ENCODE peak calls at places on chromosomes 16 and 17, in seven cellular contexts. Y is HCT116, J is ovary, F is tibial nerve, M is gastrocnemius medialis, U is breast epithelium, V is vagina. R is an unnamed sample.

GRCh38 chr16:3070608-3071111 is 5.2 kb downstream of the IL32 start:
- DNase-seq in Y (no peak), J (no peak), F (no peak), M (no peak), U (no peak), V (no peak), R (no peak)

GRCh38 chr17:47915667-47916242 is 19.7 kb downstream of the SP2 start:
- DNase-seq in Y (no peak), J (peak; percentile 84), F (no peak), M (no peak), U (peak; percentile 67), V (no peak), R (no peak)

GRCh38 chr17:55198690-55199370 is 65.9 kb upstream of the HLF start:
- DNase-seq in Y (no peak), J (no peak), F (no peak), M (no peak), U (no peak), V (no peak), R (no peak)

GRCh38 chr16:3188925-3189825 is 1.2 kb downstream of the OR1F1 start:
- DNase-seq in Y (no peak), J (no peak), F (no peak), M (no peak), U (no peak), V (no peak), R (no peak)

GRCh38 chr17:1907818-1908698 is 78.3 kb downstream of the RPA1 start:
- DNase-seq in Y (no peak), J (peak; percentile 45), F (no peak), M (no peak), U (no peak), V (no peak), R (no peak)

GRCh38 chr17:7241783-7242716 is at the start of gene GABARAP:
- DNase-seq in Y (peak; percentile 83), J (peak; percentile 97), F (peak; percentile 99), M (peak; percentile 92), U (peak; percentile 95), V (no peak), R (peak; percentile 96)

GRCh38 chr16:23807028-23807427 is 28.8 kb upstream of the PRKCB start:
- DNase-seq in Y (no peak), J (no peak), F (no peak), M (no peak), U (no peak), V (no peak), R (no peak)

GRCh38 chr17:57721967-57722703 is 23.0 kb downstream of the CCDC182 start:
- DNase-seq in Y (no peak), J (no peak), F (no peak), M (no peak), U (no peak), V (no peak), R (no peak)

GRCh38 chr16:16154292-16154951 is 68.9 kb downstream of the ABCC6 start:
- DNase-seq in Y (no peak), J (no peak), F (no peak), M (no peak), U (no peak), V (no peak), R (no peak)

GRCh38 chr16:46908540-46909372 is 24.6 kb downstream of the GPT2 start:
- DNase-seq in Y (peak; percentile 57), J (peak; percentile 56), F (peak; percentile 51), M (no peak), U (peak; percentile 32), V (no peak), R (peak; percentile 47)

GRCh38 chr16:22141746-22142145 is 20.6 kb upstream of the SDR42E2 start:
- DNase-seq in Y (peak; percentile 21), J (no peak), F (no peak), M (no peak), U (no peak), V (no peak), R (no peak)

GRCh38 chr16:17105239-17105721 is 365.5 kb downstream of the XYLT1 start:
- DNase-seq in Y (no peak), J (no peak), F (no peak), M (no peak), U (no peak), V (no peak), R (no peak)

GRCh38 chr17:64707077-64707591 is 45.0 kb upstream of the SMURF2 start:
- DNase-seq in Y (peak; percentile 100), J (peak; percentile 84), F (peak; percentile 81), M (peak; percentile 74), U (peak; percentile 77), V (no peak), R (peak; percentile 77)

GRCh38 chr16:181668-182021 is 1.4 kb downstream of the HBQ1 start:
- DNase-seq in Y (no peak), J (no peak), F (no peak), M (no peak), U (no peak), V (no peak), R (no peak)

GRCh38 chr16:3977376-3977775 is 96.9 kb upstream of the CREBBP start:
- DNase-seq in Y (no peak), J (no peak), F (no peak), M (no peak), U (no peak), V (no peak), R (no peak)

GRCh38 chr17:57944796-57945362 is 10.3 kb downstream of the CUEDC1 start:
- DNase-seq in Y (no peak), J (no peak), F (no peak), M (no peak), U (no peak), V (no peak), R (no peak)

GRCh38 chr16:4876646-4877297 is 29.5 kb downstream of the UBN1 start:
- DNase-seq in Y (no peak), J (peak; percentile 34), F (no peak), M (no peak), U (no peak), V (no peak), R (no peak)

GRCh38 chr17:8052256-8053252 is 13.7 kb downstream of the ALOX15B start:
- DNase-seq in Y (no peak), J (no peak), F (no peak), M (no peak), U (no peak), V (no peak), R (no peak)

GRCh38 chr17:62321451-62321850 is 58.9 kb upstream of the EFCAB3 start:
- DNase-seq in Y (no peak), J (no peak), F (no peak), M (no peak), U (no peak), V (no peak), R (no peak)

GRCh38 chr17:29615048-29615385 is 7.7 kb downstream of the CORO6 start:
- DNase-seq in Y (no peak), J (peak; percentile 49), F (no peak), M (peak; percentile 44), U (no peak), V (no peak), R (no peak)

GRCh38 chr16:80971814-80972213 is 34.9 kb downstream of the CMC2 start:
- DNase-seq in Y (no peak), J (no peak), F (no peak), M (no peak), U (no peak), V (no peak), R (no peak)
- TF ChIP-seq POLR2A in Y (no peak), J (no peak), F (no peak), M (no peak), U (no peak), V (no peak), R (no peak)

DNA sequence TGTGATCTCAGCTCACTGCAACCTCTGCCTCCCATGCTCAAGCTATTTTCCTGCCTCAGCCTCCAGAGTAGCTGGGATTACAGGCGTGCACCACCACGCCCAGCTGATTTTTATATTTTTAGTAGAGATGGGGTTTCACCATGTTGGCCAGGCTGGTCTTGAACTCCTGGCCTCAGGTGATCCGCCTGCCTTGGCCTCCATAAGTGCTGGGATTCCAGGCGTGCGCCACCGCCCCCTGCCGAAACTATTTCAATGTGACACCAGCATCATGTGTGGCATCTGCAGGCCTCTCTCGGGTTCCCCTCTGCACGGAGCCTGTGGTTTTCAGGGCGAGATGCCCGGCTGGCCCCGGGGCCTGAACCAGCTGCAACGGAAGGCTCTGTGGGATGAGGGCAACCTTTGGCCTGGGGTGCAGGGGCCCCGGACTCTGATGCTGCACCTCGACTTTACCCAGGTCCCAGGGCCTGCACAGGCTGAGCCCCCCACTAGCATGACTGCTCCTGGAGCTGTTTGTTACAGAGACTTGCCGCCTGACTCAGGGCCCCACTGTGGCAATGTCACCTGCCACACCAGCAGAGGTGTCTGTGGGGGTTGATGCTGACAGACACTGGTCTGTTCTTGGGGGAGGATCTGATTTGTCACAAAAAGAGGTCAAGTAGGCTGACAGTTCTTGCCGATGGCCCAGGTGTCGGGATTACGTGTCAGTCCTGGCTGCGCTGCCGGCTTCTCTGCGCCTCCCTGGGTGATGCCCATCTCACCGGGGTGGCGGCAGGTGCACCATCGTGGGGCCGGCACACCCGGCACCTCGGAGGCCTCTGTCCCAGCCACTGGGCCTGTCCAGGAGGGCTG is 8.6 kb upstream of the TEX19 start:
- DNase-seq in Y (peak; percentile 56), J (no peak), F (no peak), M (no peak), U (no peak), V (no peak), R (no peak)
- TF ChIP-seq CTCF in Y (peak; percentile 54), J (no peak), F (no peak), M (no peak), U (no peak), V (no peak), R (no peak)

DNA sequence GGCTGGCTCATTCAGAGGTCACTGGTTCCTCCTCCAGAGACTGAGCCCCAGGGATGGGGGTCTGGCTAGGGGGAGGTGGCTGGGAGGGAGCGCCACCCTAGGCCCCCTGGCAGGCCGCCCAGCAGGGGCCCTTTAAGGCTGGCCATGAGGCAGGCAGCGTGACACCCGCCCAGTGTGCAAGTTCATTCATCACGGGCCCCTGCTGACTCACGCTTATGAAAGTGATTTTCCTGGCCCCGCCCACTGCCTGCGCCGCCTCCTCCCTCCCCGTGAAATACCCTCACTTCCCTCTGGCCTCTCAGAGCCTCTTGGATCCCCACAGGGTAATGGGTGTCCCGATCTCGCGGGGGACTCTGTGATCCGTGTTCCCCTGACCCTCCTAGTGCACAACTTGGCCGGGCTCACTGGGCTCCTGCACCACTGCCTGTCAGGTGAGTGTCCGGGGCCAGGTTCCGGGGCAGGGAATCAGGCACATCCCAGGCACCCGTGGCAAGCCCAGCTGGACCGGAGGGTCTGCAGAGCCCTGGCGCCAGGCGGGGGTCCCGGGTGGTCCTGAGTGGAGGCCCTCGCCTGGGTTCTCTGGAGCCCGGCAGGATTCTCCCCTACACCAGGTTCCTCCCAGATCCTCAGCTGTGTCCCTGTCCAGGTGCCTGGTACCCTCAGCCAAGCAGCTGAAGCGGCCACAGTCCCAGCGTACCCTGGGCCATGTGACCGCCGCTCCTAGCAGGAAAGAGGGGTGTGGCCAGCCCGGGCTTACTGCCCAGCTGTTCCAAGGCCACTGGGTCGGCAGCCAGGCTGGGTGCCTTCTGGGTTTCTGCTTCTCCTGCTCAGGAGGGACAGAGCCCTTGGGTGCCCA is at the start of gene OSGIN1:
- DNase-seq in Y (peak; percentile 93), J (peak; percentile 94), F (peak; percentile 94), M (peak; percentile 97), U (peak; percentile 91), V (no peak), R (peak; percentile 96)
- TF ChIP-seq POLR2A in Y (peak; percentile 82), J (peak; percentile 79), F (peak; percentile 54), M (peak; percentile 95), U (peak; percentile 30), V (no peak), R (peak; percentile 48)

GRCh38 chr17:50596191-50597037 is 35.9 kb downstream of the CACNA1G start:
- DNase-seq in Y (no peak), J (no peak), F (no peak), M (no peak), U (no peak), V (no peak), R (no peak)
- TF ChIP-seq CTCF in Y (no peak), J (no peak), F (no peak), M (no peak), U (no peak), V (no peak), R (peak; percentile 23)

R was measured in stomach.